ENCODE peak calls at places on chromosomes 12 and 14, in seven cellular contexts. F is AG04450, Z is fibroblast of pulmonary artery, K is stomach, E is astrocyte of the spinal cord, I is SK-N-SH, J is iPS DF 6.9. T is an unnamed sample.

GRCh38 chr14:72651081-72651480 is 242.8 kb downstream of the DPF3 start:
- DNase-seq in J (no peak), E (peak), I (peak), Z (peak), K (no peak), F (no peak), T (no peak)

GRCh38 chr12:102478416-102479098 is 1.8 kb downstream of the IGF1 start:
- DNase-seq in E (no peak), I (no peak), J (no peak), Z (no peak), F (no peak), K (peak), T (no peak)

GRCh38 chr12:59322473-59322872 is 273.4 kb upstream of the SLC16A7 start:
- DNase-seq in Z (no peak), J (no peak), E (no peak), F (no peak), K (peak), I (no peak), T (no peak)

GRCh38 chr14:63938198-63939005 is 85.6 kb downstream of the SYNE2 start:
- DNase-seq in I (no peak), E (no peak), J (no peak), K (no peak), Z (peak), F (no peak), T (no peak)

GRCh38 chr14:69204753-69205152 is 13.5 kb downstream of the EXD2 start:
- DNase-seq in Z (no peak), F (no peak), E (no peak), J (no peak), K (no peak), I (no peak), T (no peak)

GRCh38 chr12:104213952-104214351 is 1.6 kb upstream of the TXNRD1 start:
- DNase-seq in J (no peak), E (peak), I (peak), Z (peak), K (no peak), F (peak), T (peak)

GRCh38 chr14:76424359-76424758 is 48.4 kb downstream of the ESRRB start:
- DNase-seq in K (no peak), F (no peak), Z (no peak), E (no peak), J (no peak), I (no peak), T (no peak)

GRCh38 chr14:91901449-91902250 is 34.3 kb upstream of the TC2N start:
- DNase-seq in K (peak), F (no peak), Z (peak), E (no peak), J (no peak), I (no peak), T (no peak)

GRCh38 chr12:116502141-116502725 is 56.9 kb upstream of the MAP1LC3B2 start:
- DNase-seq in E (no peak), Z (no peak), J (no peak), F (no peak), I (no peak), K (no peak), T (no peak)

GRCh38 chr12:132955094-132955932 is 793 bp downstream of the ZNF605 start:
- DNase-seq in I (no peak), Z (peak), K (peak), E (peak), F (peak), J (no peak), T (peak)

GRCh38 chr12:117155278-117156060 is 34.8 kb downstream of the FBXO21 start:
- DNase-seq in F (no peak), I (peak), Z (peak), J (peak), E (peak), K (peak), T (no peak)

GRCh38 chr12:24864796-24865125 is 84.1 kb downstream of the BCAT1 start:
- DNase-seq in E (peak), K (no peak), J (no peak), F (no peak), Z (no peak), I (peak), T (no peak)

GRCh38 chr12:4273651-4274395 is at the start of gene CCND2:
- DNase-seq in J (no peak), F (no peak), I (peak), K (peak), E (peak), Z (peak), T (no peak)

GRCh38 chr12:88334271-88334670 is 192.2 kb downstream of the TMTC3 start:
- DNase-seq in K (peak), J (no peak), I (no peak), Z (peak), F (peak), E (peak), T (no peak)

GRCh38 chr14:101176535-101177205 is 273.1 kb upstream of the RTL1 start:
- DNase-seq in Z (no peak), E (no peak), K (no peak), I (peak), F (no peak), J (no peak), T (no peak)

GRCh38 chr14:94970937-94971730 is 186.2 kb downstream of the DICER1 start:
- DNase-seq in K (no peak), I (no peak), Z (no peak), E (no peak), F (no peak), J (no peak), T (no peak)

GRCh38 chr14:94969766-94970165 is 187.6 kb downstream of the DICER1 start:
- DNase-seq in F (no peak), I (no peak), Z (no peak), J (no peak), K (no peak), E (no peak), T (no peak)

GRCh38 chr14:94974422-94974821 is 182.9 kb downstream of the DICER1 start:
- DNase-seq in E (no peak), K (no peak), Z (no peak), F (no peak), I (no peak), J (no peak), T (no peak)

GRCh38 chr14:94974893-94975292 is 182.4 kb downstream of the DICER1 start:
- DNase-seq in J (no peak), Z (no peak), I (no peak), K (no peak), F (no peak), E (no peak), T (no peak)

DNA sequence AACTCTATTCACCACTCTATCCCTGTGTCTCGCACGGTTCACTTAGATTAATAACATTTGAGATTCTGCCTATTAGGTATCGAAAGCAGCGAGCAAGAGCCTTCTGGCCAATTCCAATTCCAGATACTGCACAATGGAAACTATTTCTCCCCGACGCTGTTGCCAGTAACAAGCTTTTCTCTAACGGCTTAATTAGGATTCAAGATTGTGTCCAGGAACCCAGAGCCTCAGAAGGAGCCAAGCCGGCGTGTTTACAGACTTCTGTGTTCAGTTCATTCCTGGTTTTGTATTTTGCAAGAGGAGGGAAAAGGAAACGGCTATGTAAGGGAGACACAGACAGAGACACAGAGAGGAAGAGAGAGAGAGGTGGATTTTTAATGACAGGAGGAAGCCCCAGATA is 185.6 kb downstream of the DICER1 start:
- DNase-seq in I (no peak), E (no peak), F (no peak), J (no peak), K (peak), Z (peak), T (no peak)
- H3K4me3 ChIP-seq in I (no peak), E (no peak), F (no peak), J (no peak), K (peak), Z (no peak), T (no peak)

DNA sequence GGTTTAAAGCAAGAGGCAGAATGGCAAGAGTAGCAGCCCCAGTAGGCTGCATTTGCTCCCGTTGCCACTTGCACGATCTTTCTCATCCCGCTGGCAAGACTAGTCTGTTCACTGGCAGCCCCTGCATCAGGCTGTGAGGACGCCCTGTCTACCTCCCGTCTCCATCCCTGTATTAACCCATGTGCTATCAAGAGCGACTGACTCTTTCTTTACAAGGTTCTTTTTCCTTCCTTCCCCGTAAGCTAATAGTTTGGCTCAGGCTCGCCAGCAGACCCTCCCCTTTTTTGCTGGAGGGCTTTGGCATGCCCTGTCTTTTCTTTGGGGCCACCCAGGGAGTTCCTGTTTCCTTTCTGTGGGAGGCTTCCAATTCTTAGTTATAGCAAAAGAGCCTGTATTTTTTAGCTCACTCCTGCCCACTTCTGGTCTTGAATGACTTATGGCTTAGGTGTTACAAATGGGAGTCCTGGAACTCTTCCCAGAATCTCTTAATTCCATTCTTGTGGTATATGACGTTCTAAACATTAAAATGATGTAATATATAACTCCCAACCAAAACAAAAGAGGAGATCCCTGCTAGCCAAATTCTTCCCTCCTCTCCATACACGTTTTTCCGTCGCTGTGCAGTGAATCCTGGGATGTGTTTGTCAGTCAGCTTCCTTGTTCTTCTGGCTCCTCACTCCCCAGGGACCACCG is 149.0 kb downstream of the PRKCH start:
- DNase-seq in E (peak), K (no peak), Z (peak), J (no peak), I (peak), F (peak), T (peak)
- H3K4me3 ChIP-seq in E (no peak), K (no peak), Z (peak), J (no peak), I (peak), F (no peak), T (no peak)

DNA sequence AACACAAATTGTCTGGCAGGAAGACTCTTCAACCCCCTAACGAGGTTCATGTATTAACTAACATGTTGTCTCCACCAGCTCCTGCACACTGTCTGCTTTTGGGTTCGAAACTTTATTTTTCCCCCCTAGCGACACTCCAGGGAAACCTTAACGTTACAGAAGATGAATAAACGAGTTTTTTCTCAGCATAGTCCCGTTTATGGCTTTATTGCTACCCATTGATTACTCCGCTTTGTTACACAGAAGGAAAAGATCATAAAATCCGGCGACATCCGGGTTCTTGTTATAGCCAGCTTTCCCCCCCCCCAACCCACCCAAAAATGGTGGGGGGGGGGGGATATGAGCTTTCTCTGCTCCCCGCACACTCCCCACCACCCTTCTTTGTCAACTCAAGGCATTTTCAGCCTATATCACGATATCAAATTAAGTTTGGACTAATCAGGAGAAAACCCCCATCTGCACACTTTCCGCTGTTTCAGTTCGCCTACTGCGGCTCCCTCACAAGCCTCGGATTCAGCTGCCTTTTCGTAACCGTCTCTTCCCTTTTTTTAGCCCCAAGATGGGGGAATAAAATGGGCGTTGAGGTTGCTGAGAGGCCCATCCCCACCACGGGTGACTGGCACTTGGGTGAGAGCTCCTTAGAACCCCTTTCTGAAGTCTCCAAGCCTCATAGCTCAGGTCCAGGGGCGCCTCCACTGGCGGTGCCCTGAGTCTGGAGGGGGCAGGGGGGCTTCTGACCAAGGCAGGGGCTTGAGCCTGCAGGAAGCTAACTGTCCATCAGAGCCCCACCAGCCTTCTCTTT is 1.4 kb upstream of the HOXC6 start:
- DNase-seq in K (no peak), I (no peak), Z (no peak), F (no peak), E (no peak), J (no peak), T (no peak)
- H3K4me3 ChIP-seq in K (no peak), I (no peak), Z (no peak), F (no peak), E (no peak), J (no peak), T (no peak)

DNA sequence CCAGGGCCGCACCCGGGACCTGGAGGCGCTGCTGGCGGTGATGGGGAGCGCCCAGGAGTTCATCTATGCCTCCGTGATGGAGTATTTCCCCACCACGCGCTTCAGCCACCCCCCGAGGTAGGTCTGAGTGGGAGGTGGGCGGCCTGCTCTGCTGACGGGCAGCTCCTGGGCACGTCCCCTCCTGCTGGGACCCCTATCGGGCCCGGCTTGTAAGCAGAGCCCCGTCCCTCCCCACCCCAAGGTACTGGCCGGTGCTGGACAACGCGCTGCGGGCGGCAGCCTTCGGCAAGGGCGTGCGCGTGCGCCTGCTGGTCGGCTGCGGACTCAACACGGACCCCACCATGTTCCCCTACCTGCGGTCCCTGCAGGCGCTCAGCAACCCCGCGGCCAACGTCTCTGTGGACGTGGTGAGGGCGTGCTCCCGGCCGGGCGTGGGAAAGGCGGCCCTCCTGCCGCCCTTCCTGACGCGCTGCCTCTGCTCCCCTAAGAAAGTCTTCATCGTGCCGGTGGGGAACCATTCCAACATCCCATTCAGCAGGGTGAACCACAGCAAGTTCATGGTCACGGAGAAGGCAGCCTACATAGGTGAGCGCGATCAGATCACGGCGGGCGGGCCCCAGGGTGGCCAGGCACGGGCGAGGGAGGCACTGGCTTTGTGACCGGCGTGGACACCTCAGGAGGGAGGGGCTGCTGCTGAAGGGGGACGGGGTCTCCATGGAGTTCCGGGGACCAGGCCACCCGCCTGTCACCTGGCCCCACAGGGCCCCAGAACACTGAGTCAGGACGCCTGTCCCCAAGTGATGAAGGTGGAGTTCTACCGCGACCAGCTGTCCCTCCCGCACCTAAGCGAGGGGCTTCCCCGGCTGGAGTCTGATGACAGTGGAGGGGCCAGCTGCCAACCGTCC is 7.3 kb downstream of the PLD4 start:
- DNase-seq in I (no peak), F (no peak), K (no peak), J (no peak), Z (no peak), E (no peak), T (no peak)
- H3K4me3 ChIP-seq in I (peak), F (peak), K (peak), J (peak), Z (no peak), E (no peak), T (no peak)

GRCh38 chr12:38137716-38138115 is 178.9 kb upstream of the ALG10B start:
- DNase-seq in F (no peak), K (no peak), J (no peak), I (no peak), Z (no peak), E (no peak), T (no peak)

GRCh38 chr12:38137287-38137686 is 179.3 kb upstream of the ALG10B start:
- DNase-seq in F (no peak), K (no peak), E (no peak), Z (no peak), I (no peak), J (no peak), T (no peak)

GRCh38 chr12:38139456-38139855 is 177.1 kb upstream of the ALG10B start:
- DNase-seq in F (no peak), E (no peak), I (no peak), Z (no peak), K (no peak), J (no peak), T (no peak)

GRCh38 chr12:38141239-38141638 is 175.3 kb upstream of the ALG10B start:
- DNase-seq in K (no peak), Z (no peak), E (no peak), F (no peak), I (no peak), J (no peak), T (no peak)

GRCh38 chr12:38138225-38139221 is 178.1 kb upstream of the ALG10B start:
- DNase-seq in F (peak), Z (peak), J (peak), E (peak), K (peak), I (peak), T (peak)
- H3K4me3 ChIP-seq in F (peak), Z (peak), J (no peak), E (peak), K (peak), I (peak), T (peak)

DNA sequence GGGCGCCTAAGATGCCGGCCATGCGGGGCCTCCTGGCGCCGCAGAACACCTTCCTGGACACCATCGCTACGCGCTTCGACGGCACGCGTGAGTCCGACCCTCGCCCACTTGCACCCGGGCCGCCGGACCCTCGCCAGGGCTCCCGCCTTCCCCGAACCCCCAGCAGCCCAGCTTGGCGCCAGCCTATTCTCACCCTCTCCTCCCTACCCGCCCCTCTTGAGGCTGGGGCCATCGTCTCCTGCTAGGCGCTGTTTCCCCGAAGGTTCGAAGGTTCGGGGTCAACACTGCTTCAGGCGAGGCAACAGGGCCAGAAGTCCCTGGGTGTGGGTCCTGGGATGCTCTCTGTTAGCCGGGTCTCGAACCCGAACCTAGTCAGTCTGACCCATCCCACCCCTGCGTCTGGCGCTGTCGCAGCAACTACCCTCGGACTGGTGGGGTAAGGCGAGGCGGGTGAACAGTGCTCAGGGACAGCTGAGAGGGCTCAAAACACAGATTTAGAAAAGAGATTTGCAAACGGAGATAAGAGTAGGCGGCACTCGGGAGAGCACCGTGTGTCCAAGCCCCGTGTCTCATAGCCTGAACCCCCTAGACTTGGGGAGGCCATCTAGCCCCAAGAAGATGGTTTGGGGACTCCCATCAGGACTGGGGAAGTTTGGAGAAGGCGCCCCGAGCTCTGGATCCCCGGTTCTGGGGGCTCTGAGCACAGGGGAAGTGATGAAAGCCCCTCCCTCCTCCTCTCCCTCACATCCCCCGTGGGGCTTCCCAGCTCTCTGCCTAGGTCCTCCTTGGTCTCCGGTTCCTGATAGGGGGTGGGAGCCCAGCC is 787 bp downstream of the KCNH3 start:
- DNase-seq in E (no peak), K (peak), I (peak), F (no peak), J (no peak), Z (no peak), T (no peak)
- H3K4me3 ChIP-seq in E (no peak), K (peak), I (no peak), F (no peak), J (no peak), Z (no peak), T (no peak)

GRCh38 chr12:53755451-53756290 is 3.9 kb upstream of the CISTR start:
- DNase-seq in J (no peak), Z (no peak), F (no peak), K (no peak), I (no peak), E (no peak), T (no peak)
- H3K4me3 ChIP-seq in J (no peak), Z (no peak), F (no peak), K (no peak), I (no peak), E (no peak), T (no peak)

DNA sequence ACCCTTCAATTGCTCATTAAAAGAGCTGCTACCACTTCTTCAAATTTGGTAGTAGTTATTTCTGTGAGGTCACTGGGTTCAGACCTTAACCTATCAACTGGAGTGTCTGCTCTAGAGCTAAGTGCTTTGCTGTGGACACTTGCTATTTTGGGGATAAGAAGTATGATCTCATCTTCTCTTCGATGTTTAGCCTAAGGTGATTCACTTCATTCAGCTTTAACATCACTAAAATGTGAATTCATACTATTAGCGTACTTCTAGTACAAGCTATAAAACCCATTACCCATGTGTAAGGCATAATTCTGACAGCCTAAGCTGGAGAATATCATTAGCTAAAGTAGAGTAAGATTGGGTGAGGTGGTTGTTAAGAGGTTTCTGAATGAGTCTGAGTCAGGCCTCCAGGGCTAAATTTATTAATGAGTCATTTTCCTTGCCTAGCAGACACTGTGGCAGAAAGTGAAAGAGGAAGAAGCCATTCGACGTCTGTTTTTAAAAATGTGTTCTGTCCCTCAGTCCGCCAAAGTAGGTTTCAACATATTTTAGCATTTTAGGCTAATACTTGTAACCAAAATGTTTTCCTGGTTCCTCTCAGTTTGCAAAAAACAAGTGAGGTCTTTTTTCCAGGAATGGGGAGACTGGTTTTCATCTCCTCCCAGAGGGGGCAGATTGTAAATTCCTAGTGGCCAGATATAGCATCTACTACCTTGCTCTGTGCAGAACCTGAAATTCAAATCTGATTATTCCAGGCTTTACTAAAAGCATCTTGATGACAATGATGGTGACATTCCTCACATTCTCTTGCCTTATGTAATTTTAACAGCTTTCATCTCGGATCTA is 103.6 kb downstream of the SSPN start:
- DNase-seq in J (no peak), F (no peak), E (peak), K (no peak), Z (peak), I (peak), T (no peak)
- H3K4me3 ChIP-seq in J (no peak), F (peak), E (peak), K (peak), Z (peak), I (peak), T (no peak)

T was measured in AG09309.